ENCODE peak calls at places on chromosomes 3 and 15, in five cellular contexts. V is activated naive CD8-positive, alpha-beta T cell treated with anti-CD3 and anti-CD28 coated beads, Interleukin-2, amount 10 ng/mL, durations not matched to agents 7 days and 5 days; K is transverse colon; S is CD4-positive, alpha-beta T cell; J is GM13976. C is an unnamed sample.

GRCh38 chr3:41195970-41196369 is 3.3 kb upstream of the CTNNB1 start:
- DNase-seq in V (no peak), K (no peak), S (no peak), J (no peak), C (no peak)

GRCh38 chr15:94855018-94855408 is 623.7 kb downstream of the MCTP2 start:
- DNase-seq in V (no peak), K (no peak), S (no peak), J (no peak), C (no peak)

GRCh38 chr3:30607032-30607833 is 832 bp downstream of the TGFBR2 start:
- DNase-seq in V (peak), K (peak), S (peak), J (peak), C (peak)

GRCh38 chr15:58454950-58455401 is 23.2 kb downstream of the LIPC start:
- DNase-seq in V (no peak), K (no peak), S (no peak), J (no peak), C (no peak)

GRCh38 chr15:62569460-62570404 is 404.6 kb upstream of the C2CD4B start:
- DNase-seq in V (no peak), K (peak), S (no peak), J (no peak), C (no peak)

GRCh38 chr3:36562945-36563344 is 182.6 kb downstream of the STAC start:
- DNase-seq in V (no peak), K (no peak), S (no peak), J (no peak), C (no peak)

GRCh38 chr3:132900479-132900878 is 137.7 kb upstream of the TMEM108 start:
- DNase-seq in V (no peak), K (no peak), S (no peak), J (no peak), C (no peak)

GRCh38 chr3:79543618-79544017 is 224.2 kb downstream of the ROBO1 start:
- DNase-seq in V (no peak), K (no peak), S (no peak), J (no peak), C (no peak)

GRCh38 chr3:12835005-12835665 is 6.2 kb downstream of the RPL32 start:
- DNase-seq in V (no peak), K (no peak), S (no peak), J (no peak), C (no peak)

GRCh38 chr3:152175576-152175883 is 93.2 kb upstream of the MBNL1 start:
- DNase-seq in V (no peak), K (no peak), S (no peak), J (no peak), C (no peak)

C was measured in naive thymus-derived CD8-positive, alpha-beta T cell.